ENCODE peak calls at places on chromosomes 6 and 20, in seven cellular contexts. One of them, this sample, is unnamed.

GRCh38 chr20:25281541-25281991 is 33.7 kb downstream of the PYGB start:
- DNase-seq in spleen: peak
- DNase-seq in transverse colon: peak
- DNase-seq in HCT116: no peak
- DNase-seq in H1: no peak
- DNase-seq in breast epithelium: peak
- DNase-seq in esophagus muscularis mucosa: no peak
- DNase-seq in this sample: peak

GRCh38 chr6:16318538-16318937 is 80.2 kb downstream of the GMPR start:
- DNase-seq in spleen: no peak
- DNase-seq in transverse colon: no peak
- DNase-seq in HCT116: no peak
- DNase-seq in breast epithelium: no peak
- DNase-seq in esophagus muscularis mucosa: no peak
- DNase-seq in H1: no peak
- DNase-seq in this sample: no peak

GRCh38 chr6:90119618-90120017 is 177.0 kb downstream of the BACH2 start:
- DNase-seq in esophagus muscularis mucosa: no peak
- DNase-seq in H1: no peak
- DNase-seq in breast epithelium: no peak
- DNase-seq in transverse colon: no peak
- DNase-seq in spleen: no peak
- DNase-seq in HCT116: no peak
- DNase-seq in this sample: no peak

GRCh38 chr6:57255451-57256181 is 33.5 kb upstream of the RAB23 start:
- DNase-seq in spleen: no peak
- DNase-seq in H1: no peak
- DNase-seq in breast epithelium: no peak
- DNase-seq in esophagus muscularis mucosa: no peak
- DNase-seq in HCT116: no peak
- DNase-seq in transverse colon: no peak
- DNase-seq in this sample: no peak

GRCh38 chr6:39137235-39137634 is 22.2 kb upstream of the SAYSD1 start:
- DNase-seq in H1: no peak
- DNase-seq in transverse colon: peak
- DNase-seq in HCT116: no peak
- DNase-seq in esophagus muscularis mucosa: no peak
- DNase-seq in breast epithelium: no peak
- DNase-seq in spleen: no peak
- DNase-seq in this sample: no peak

GRCh38 chr20:60202046-60202445 is 243.8 kb downstream of the CDH26 start:
- DNase-seq in H1: no peak
- DNase-seq in transverse colon: no peak
- DNase-seq in spleen: no peak
- DNase-seq in HCT116: no peak
- DNase-seq in esophagus muscularis mucosa: peak
- DNase-seq in breast epithelium: no peak
- DNase-seq in this sample: no peak

GRCh38 chr6:135962731-135963130 is 111.2 kb downstream of the PDE7B start:
- DNase-seq in esophagus muscularis mucosa: no peak
- DNase-seq in spleen: no peak
- DNase-seq in transverse colon: no peak
- DNase-seq in H1: no peak
- DNase-seq in HCT116: no peak
- DNase-seq in breast epithelium: peak
- DNase-seq in this sample: no peak

GRCh38 chr6:5208039-5208438 is 52.7 kb downstream of the LYRM4 start:
- DNase-seq in H1: no peak
- DNase-seq in transverse colon: no peak
- DNase-seq in esophagus muscularis mucosa: no peak
- DNase-seq in breast epithelium: no peak
- DNase-seq in HCT116: no peak
- DNase-seq in spleen: no peak
- DNase-seq in this sample: no peak

GRCh38 chr20:1263853-1264252 is 2.2 kb upstream of the SNPH start:
- DNase-seq in spleen: no peak
- DNase-seq in transverse colon: no peak
- DNase-seq in H1: no peak
- DNase-seq in esophagus muscularis mucosa: no peak
- DNase-seq in breast epithelium: no peak
- DNase-seq in HCT116: no peak
- DNase-seq in this sample: no peak

GRCh38 chr6:44342489-44342888 is at the start of gene SPATS1:
- DNase-seq in HCT116: no peak
- DNase-seq in esophagus muscularis mucosa: no peak
- DNase-seq in transverse colon: no peak
- DNase-seq in H1: no peak
- DNase-seq in spleen: peak
- DNase-seq in breast epithelium: no peak
- DNase-seq in this sample: peak

GRCh38 chr20:63952769-63953168 is 3.4 kb downstream of the UCKL1 start:
- DNase-seq in transverse colon: peak
- DNase-seq in HCT116: no peak
- DNase-seq in breast epithelium: no peak
- DNase-seq in spleen: no peak
- DNase-seq in H1: no peak
- DNase-seq in esophagus muscularis mucosa: no peak
- DNase-seq in this sample: no peak

GRCh38 chr6:109705258-109705657 is 14.2 kb downstream of the FIG4 start:
- DNase-seq in HCT116: peak
- DNase-seq in transverse colon: peak
- DNase-seq in spleen: peak
- DNase-seq in H1: peak
- DNase-seq in breast epithelium: peak
- DNase-seq in esophagus muscularis mucosa: no peak
- DNase-seq in this sample: no peak

DNA sequence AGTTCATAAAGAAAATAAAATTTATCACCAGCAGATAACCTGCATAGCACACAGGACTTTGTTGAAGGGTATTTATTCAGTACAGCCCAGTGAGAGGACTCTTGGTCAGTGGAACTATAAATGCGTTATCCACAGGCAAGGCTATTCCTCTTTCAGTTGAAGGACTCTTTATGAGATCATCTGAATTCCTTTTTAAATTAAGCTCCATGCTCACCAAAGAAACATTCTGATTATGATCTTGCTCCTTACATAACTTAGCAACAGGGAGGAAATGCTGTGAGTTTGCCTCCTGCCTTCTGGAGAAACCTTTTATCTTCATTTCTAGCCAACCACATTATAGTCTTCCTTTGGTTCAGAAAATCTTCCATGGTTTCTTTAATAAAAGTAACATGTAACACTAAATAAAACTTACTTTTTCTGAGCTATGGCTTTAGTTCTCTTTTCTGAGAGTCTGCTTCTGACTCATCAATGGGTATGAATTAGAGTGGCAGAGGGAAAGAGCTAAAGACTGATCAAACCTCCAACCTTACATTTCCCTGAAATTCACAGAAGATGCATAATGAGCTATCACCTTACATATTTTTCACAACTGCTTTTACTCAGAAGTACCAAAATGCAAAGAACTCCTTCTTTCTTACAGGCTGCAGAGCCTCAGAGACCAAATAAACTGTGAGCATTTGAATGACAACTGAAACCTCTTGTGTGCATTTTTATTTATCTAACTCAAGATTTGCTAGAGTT is 267.2 kb downstream of the ADGRG6 start:
- DNase-seq in esophagus muscularis mucosa: no peak
- DNase-seq in spleen: no peak
- DNase-seq in transverse colon: no peak
- DNase-seq in H1: no peak
- DNase-seq in breast epithelium: no peak
- DNase-seq in HCT116: no peak
- DNase-seq in this sample: no peak
- H3K4me3 ChIP-seq in esophagus muscularis mucosa: no peak
- H3K4me3 ChIP-seq in spleen: no peak
- H3K4me3 ChIP-seq in transverse colon: no peak
- H3K4me3 ChIP-seq in H1: no peak
- H3K4me3 ChIP-seq in breast epithelium: no peak
- H3K4me3 ChIP-seq in HCT116: no peak
- H3K4me3 ChIP-seq in this sample: no peak

DNA sequence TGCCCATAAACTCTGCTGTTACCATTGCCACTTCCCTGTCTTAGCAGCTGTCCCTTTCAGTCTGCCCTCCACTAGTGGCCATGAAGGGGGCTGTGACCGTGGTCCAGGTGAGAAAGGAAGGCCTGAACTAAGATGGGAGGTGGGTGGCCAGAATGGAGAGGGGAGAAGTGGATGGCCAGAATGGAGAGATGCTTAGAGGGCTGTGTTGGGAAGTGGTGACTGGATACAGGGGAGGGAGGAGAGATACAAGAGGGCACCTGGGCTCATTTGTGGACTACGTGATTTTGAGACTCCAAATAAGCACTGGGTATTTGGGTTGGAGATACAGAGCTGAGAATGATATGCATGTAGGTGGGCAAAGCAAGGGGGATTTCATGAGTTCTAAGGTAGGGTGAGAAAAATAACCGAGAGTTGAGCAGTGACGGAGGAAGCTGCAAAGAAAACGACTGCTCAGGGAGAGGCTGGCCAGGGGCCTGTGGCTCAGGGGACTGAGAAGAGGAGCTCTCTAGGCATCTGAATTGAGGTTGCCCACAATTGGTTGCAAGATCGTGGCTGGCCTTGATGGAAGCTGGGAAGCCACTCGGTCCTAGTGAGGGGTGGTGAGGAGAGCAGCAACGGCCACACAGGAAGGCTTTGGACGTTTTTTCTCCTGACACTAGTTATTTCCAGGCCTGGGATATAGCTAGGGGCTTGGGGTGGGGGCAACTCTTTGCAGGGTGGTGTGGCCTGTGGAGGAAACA is 36.9 kb downstream of the PANK2 start:
- DNase-seq in H1: no peak
- DNase-seq in transverse colon: no peak
- DNase-seq in breast epithelium: no peak
- DNase-seq in spleen: no peak
- DNase-seq in esophagus muscularis mucosa: no peak
- DNase-seq in HCT116: no peak
- DNase-seq in this sample: no peak
- TF ChIP-seq POLR2AphosphoS5 in H1: no peak
- TF ChIP-seq POLR2AphosphoS5 in transverse colon: no peak
- TF ChIP-seq POLR2AphosphoS5 in breast epithelium: no peak
- TF ChIP-seq POLR2AphosphoS5 in spleen: no peak
- TF ChIP-seq POLR2AphosphoS5 in esophagus muscularis mucosa: no peak
- TF ChIP-seq POLR2AphosphoS5 in HCT116: no peak
- TF ChIP-seq POLR2AphosphoS5 in this sample: no peak

DNA sequence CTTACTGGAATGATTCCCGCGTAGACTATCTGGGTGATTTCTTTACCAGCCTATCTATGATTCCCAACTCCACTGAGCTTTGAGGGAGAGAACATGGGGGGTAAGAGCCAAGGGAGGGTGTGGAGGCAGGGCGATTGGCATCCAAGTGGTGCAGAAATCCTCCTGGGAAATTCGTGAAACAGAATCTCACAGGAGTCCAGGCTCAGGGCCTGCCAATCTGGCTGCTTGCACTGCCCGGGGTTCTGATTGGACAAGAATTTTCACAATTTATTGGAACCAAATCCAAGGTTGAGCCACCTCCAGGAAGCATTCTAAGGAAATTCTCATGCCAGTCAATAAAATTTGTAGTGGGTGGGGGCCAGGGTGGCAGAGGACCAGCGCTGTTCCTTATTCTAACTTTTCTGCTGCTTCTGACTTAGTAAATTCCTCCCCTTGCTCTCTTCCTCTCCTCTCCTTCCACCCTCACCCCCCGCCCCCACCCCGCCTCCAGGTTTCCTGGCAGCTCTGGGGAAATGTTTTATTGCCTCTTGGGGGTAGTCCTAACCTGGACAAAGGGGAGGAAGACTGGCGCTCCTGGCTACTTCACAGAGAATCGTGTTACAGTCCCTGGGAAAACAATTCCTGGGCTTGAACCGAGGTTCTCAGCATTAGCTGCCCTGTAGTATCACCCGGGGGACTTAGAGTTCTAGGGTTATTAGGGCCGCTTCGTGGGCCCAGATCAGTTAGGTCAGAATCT is 3.1 kb downstream of the BMP6 start:
- DNase-seq in H1: no peak
- DNase-seq in esophagus muscularis mucosa: no peak
- DNase-seq in breast epithelium: no peak
- DNase-seq in spleen: no peak
- DNase-seq in HCT116: no peak
- DNase-seq in transverse colon: no peak
- DNase-seq in this sample: no peak
- H3K4me3 ChIP-seq in H1: peak
- H3K4me3 ChIP-seq in esophagus muscularis mucosa: peak
- H3K4me3 ChIP-seq in breast epithelium: peak
- H3K4me3 ChIP-seq in spleen: peak
- H3K4me3 ChIP-seq in HCT116: no peak
- H3K4me3 ChIP-seq in transverse colon: no peak
- H3K4me3 ChIP-seq in this sample: no peak

DNA sequence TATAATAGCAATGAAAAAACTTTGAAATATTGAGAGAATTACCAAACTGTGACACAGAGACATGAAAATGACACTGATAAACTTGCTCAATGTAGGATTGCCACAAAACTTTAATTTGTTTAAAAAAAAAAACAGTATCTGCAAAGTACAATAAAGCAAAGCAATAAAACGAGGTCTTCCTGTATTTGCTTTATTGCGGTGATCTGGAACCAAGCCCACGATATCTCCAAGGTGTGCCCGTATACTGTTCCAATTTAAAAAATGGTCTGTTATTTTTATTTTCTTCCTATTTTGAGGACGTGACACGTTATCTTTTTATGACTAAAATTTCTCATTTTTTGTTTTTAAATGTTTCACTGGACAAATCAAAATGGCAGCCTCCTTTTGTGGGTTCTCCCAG is 25.5 kb downstream of the EYA2 start:
- DNase-seq in transverse colon: peak
- DNase-seq in HCT116: no peak
- DNase-seq in breast epithelium: no peak
- DNase-seq in H1: no peak
- DNase-seq in esophagus muscularis mucosa: no peak
- DNase-seq in spleen: no peak
- DNase-seq in this sample: no peak
- TF ChIP-seq POLR2AphosphoS5 in transverse colon: no peak
- TF ChIP-seq POLR2AphosphoS5 in HCT116: no peak
- TF ChIP-seq POLR2AphosphoS5 in breast epithelium: no peak
- TF ChIP-seq POLR2AphosphoS5 in H1: no peak
- TF ChIP-seq POLR2AphosphoS5 in esophagus muscularis mucosa: no peak
- TF ChIP-seq POLR2AphosphoS5 in spleen: no peak
- TF ChIP-seq POLR2AphosphoS5 in this sample: no peak